ENCODE peak calls at places on chromosomes 5 and 9, in ten cellular contexts. Z, X, P, G, E, T, M, I, N and H are unnamed samples.

GRCh38 chr9:99023831-99024230 is 80.1 kb downstream of the COL15A1 start:
- DNase-seq in Z (no peak), X (no peak), P (peak; percentile 65), G (no peak), E (peak; percentile 74), T (peak; percentile 57), M (no peak), I (no peak), N (peak; percentile 39), H (no peak)

GRCh38 chr9:96500696-96501660 is 51.0 kb downstream of the HABP4 start:
- DNase-seq in Z (no peak), X (no peak), P (peak; percentile 64), G (no peak), E (no peak), T (peak; percentile 56), M (no peak), I (no peak), N (no peak), H (no peak)

GRCh38 chr5:81789033-81789432 is 38.1 kb upstream of the SSBP2 start:
- DNase-seq in Z (no peak), X (no peak), P (peak; percentile 69), G (no peak), E (no peak), T (peak; percentile 91), M (no peak), I (peak; percentile 34), N (peak; percentile 52), H (no peak)

GRCh38 chr9:4572184-4572826 is 82.0 kb downstream of the SLC1A1 start:
- DNase-seq in Z (no peak), X (no peak), P (no peak), G (peak; percentile 16), E (no peak), T (no peak), M (no peak), I (peak; percentile 71), N (no peak), H (peak; percentile 19)

GRCh38 chr9:3746296-3747275 is 220.8 kb upstream of the RFX3 start:
- DNase-seq in Z (no peak), X (no peak), P (peak; percentile 98), G (no peak), E (no peak), T (peak; percentile 93), M (no peak), I (no peak), N (no peak), H (no peak)

GRCh38 chr5:8060235-8061139 is 191.5 kb downstream of the MTRR start:
- DNase-seq in Z (no peak), X (no peak), P (no peak), G (no peak), E (peak; percentile 32), T (no peak), M (no peak), I (no peak), N (no peak), H (no peak)

GRCh38 chr9:89880161-89880560 is 275.3 kb downstream of the GADD45G start:
- DNase-seq in Z (no peak), X (no peak), P (no peak), G (no peak), E (no peak), T (no peak), M (no peak), I (no peak), N (no peak), H (no peak)

GRCh38 chr5:43903129-43903528 is 300.1 kb downstream of the NNT start:
- DNase-seq in Z (no peak), X (no peak), P (no peak), G (no peak), E (no peak), T (no peak), M (no peak), I (no peak), N (no peak), H (no peak)

GRCh38 chr5:103402861-103403260 is 144.3 kb downstream of the MACIR start:
- DNase-seq in Z (no peak), X (no peak), P (no peak), G (no peak), E (no peak), T (no peak), M (no peak), I (no peak), N (no peak), H (no peak)

GRCh38 chr9:100099722-100100042 is 639 bp downstream of the INVS start:
- DNase-seq in Z (no peak), X (no peak), P (no peak), G (no peak), E (peak; percentile 20), T (no peak), M (peak; percentile 73), I (no peak), N (peak; percentile 41), H (no peak)